ENCODE peak calls at places on chromosomes 2 and 18, in seven cellular contexts. One of them, this sample, is unnamed.

GRCh38 chr2:99389371-99389770 is 52.2 kb downstream of the EIF5B start:
- DNase-seq in A549: no peak
- DNase-seq in transverse colon: no peak
- DNase-seq in tibial nerve: no peak
- DNase-seq in ovary: no peak
- DNase-seq in sigmoid colon: no peak
- DNase-seq in stomach: no peak
- DNase-seq in this sample: no peak

GRCh38 chr18:63534615-63535014 is 7.6 kb upstream of the SERPINB12 start:
- DNase-seq in A549: no peak
- DNase-seq in transverse colon: no peak
- DNase-seq in tibial nerve: no peak
- DNase-seq in ovary: no peak
- DNase-seq in sigmoid colon: no peak
- DNase-seq in stomach: no peak
- DNase-seq in this sample: no peak

GRCh38 chr2:238161291-238162051 is 2.7 kb downstream of the ERFE start:
- DNase-seq in A549: no peak
- DNase-seq in transverse colon: no peak
- DNase-seq in tibial nerve: no peak
- DNase-seq in ovary: peak
- DNase-seq in sigmoid colon: no peak
- DNase-seq in stomach: no peak
- DNase-seq in this sample: peak

GRCh38 chr2:118668431-118669424 is 178.7 kb downstream of the EN1 start:
- DNase-seq in A549: peak
- DNase-seq in transverse colon: no peak
- DNase-seq in tibial nerve: no peak
- DNase-seq in ovary: no peak
- DNase-seq in sigmoid colon: no peak
- DNase-seq in stomach: no peak
- DNase-seq in this sample: no peak

GRCh38 chr2:241126771-241127202 is 22.5 kb downstream of the PASK start:
- DNase-seq in A549: no peak
- DNase-seq in transverse colon: no peak
- DNase-seq in tibial nerve: no peak
- DNase-seq in ovary: peak
- DNase-seq in sigmoid colon: peak
- DNase-seq in stomach: no peak
- DNase-seq in this sample: no peak

GRCh38 chr2:217165547-217165946 is 305.7 kb upstream of the TNP1 start:
- DNase-seq in A549: no peak
- DNase-seq in transverse colon: no peak
- DNase-seq in tibial nerve: no peak
- DNase-seq in ovary: no peak
- DNase-seq in sigmoid colon: no peak
- DNase-seq in stomach: no peak
- DNase-seq in this sample: no peak

GRCh38 chr18:76679877-76680276 is 142.5 kb upstream of the ZNF236 start:
- DNase-seq in A549: no peak
- DNase-seq in transverse colon: no peak
- DNase-seq in tibial nerve: no peak
- DNase-seq in ovary: no peak
- DNase-seq in sigmoid colon: no peak
- DNase-seq in stomach: no peak
- DNase-seq in this sample: no peak

GRCh38 chr2:228983700-228984099 is 287.4 kb downstream of the PID1 start:
- DNase-seq in A549: no peak
- DNase-seq in transverse colon: no peak
- DNase-seq in tibial nerve: no peak
- DNase-seq in ovary: no peak
- DNase-seq in sigmoid colon: no peak
- DNase-seq in stomach: no peak
- DNase-seq in this sample: no peak

GRCh38 chr2:42659601-42660000 is 91.2 kb downstream of the MTA3 start:
- DNase-seq in A549: no peak
- DNase-seq in transverse colon: no peak
- DNase-seq in tibial nerve: peak
- DNase-seq in ovary: no peak
- DNase-seq in sigmoid colon: no peak
- DNase-seq in stomach: no peak
- DNase-seq in this sample: no peak

GRCh38 chr2:60550151-60550983 is 3.1 kb downstream of the BCL11A start:
- DNase-seq in A549: peak
- DNase-seq in transverse colon: peak
- DNase-seq in tibial nerve: peak
- DNase-seq in ovary: peak
- DNase-seq in sigmoid colon: peak
- DNase-seq in stomach: peak
- DNase-seq in this sample: peak

GRCh38 chr2:30910686-30911085 is 103.4 kb upstream of the CAPN13 start:
- DNase-seq in A549: no peak
- DNase-seq in transverse colon: no peak
- DNase-seq in tibial nerve: no peak
- DNase-seq in ovary: no peak
- DNase-seq in sigmoid colon: no peak
- DNase-seq in stomach: no peak
- DNase-seq in this sample: no peak

GRCh38 chr18:75130591-75131274 is 78.2 kb downstream of the PTGR3 start:
- DNase-seq in A549: no peak
- DNase-seq in transverse colon: no peak
- DNase-seq in tibial nerve: no peak
- DNase-seq in ovary: no peak
- DNase-seq in sigmoid colon: no peak
- DNase-seq in stomach: no peak
- DNase-seq in this sample: no peak

GRCh38 chr18:74796928-74797576 is 199.4 kb downstream of the ZNF407 start:
- DNase-seq in A549: no peak
- DNase-seq in transverse colon: no peak
- DNase-seq in tibial nerve: no peak
- DNase-seq in ovary: no peak
- DNase-seq in sigmoid colon: no peak
- DNase-seq in stomach: no peak
- DNase-seq in this sample: no peak

GRCh38 chr2:191038241-191038725 is 24.3 kb upstream of the STAT1 start:
- DNase-seq in A549: peak
- DNase-seq in transverse colon: no peak
- DNase-seq in tibial nerve: no peak
- DNase-seq in ovary: no peak
- DNase-seq in sigmoid colon: no peak
- DNase-seq in stomach: no peak
- DNase-seq in this sample: no peak

GRCh38 chr2:96528680-96529375 is 7.7 kb upstream of the ARID5A start:
- DNase-seq in A549: no peak
- DNase-seq in transverse colon: no peak
- DNase-seq in tibial nerve: no peak
- DNase-seq in ovary: no peak
- DNase-seq in sigmoid colon: no peak
- DNase-seq in stomach: no peak
- DNase-seq in this sample: no peak

GRCh38 chr18:644395-645004 is 13.0 kb upstream of the TYMS start:
- DNase-seq in A549: no peak
- DNase-seq in transverse colon: no peak
- DNase-seq in tibial nerve: no peak
- DNase-seq in ovary: no peak
- DNase-seq in sigmoid colon: no peak
- DNase-seq in stomach: no peak
- DNase-seq in this sample: no peak

GRCh38 chr2:96157649-96158553 is 12.7 kb upstream of the DUSP2 start:
- DNase-seq in A549: no peak
- DNase-seq in transverse colon: no peak
- DNase-seq in tibial nerve: no peak
- DNase-seq in ovary: no peak
- DNase-seq in sigmoid colon: peak
- DNase-seq in stomach: no peak
- DNase-seq in this sample: peak

GRCh38 chr2:144519934-144520717 is at the start of gene ZEB2:
- DNase-seq in A549: peak
- DNase-seq in transverse colon: peak
- DNase-seq in tibial nerve: peak
- DNase-seq in ovary: peak
- DNase-seq in sigmoid colon: peak
- DNase-seq in stomach: no peak
- DNase-seq in this sample: peak
- TF ChIP-seq POLR2A in A549: no peak
- TF ChIP-seq POLR2A in transverse colon: peak
- TF ChIP-seq POLR2A in tibial nerve: peak
- TF ChIP-seq POLR2A in ovary: peak
- TF ChIP-seq POLR2A in sigmoid colon: peak
- TF ChIP-seq POLR2A in stomach: peak
- TF ChIP-seq POLR2A in this sample: peak

GRCh38 chr2:19898592-19899329 is 3.0 kb downstream of the TTC32 start:
- DNase-seq in A549: no peak
- DNase-seq in transverse colon: no peak
- DNase-seq in tibial nerve: no peak
- DNase-seq in ovary: no peak
- DNase-seq in sigmoid colon: no peak
- DNase-seq in stomach: no peak
- DNase-seq in this sample: no peak

GRCh38 chr2:19901201-19901457 is 654 bp downstream of the TTC32 start:
- DNase-seq in A549: no peak
- DNase-seq in transverse colon: no peak
- DNase-seq in tibial nerve: peak
- DNase-seq in ovary: no peak
- DNase-seq in sigmoid colon: no peak
- DNase-seq in stomach: no peak
- DNase-seq in this sample: no peak

GRCh38 chr2:19901458-19902271 is at the start of gene TTC32:
- DNase-seq in A549: peak
- DNase-seq in transverse colon: peak
- DNase-seq in tibial nerve: peak
- DNase-seq in ovary: peak
- DNase-seq in sigmoid colon: peak
- DNase-seq in stomach: peak
- DNase-seq in this sample: peak

GRCh38 chr2:19900536-19901200 is 1.1 kb downstream of the TTC32 start:
- DNase-seq in A549: peak
- DNase-seq in transverse colon: no peak
- DNase-seq in tibial nerve: no peak
- DNase-seq in ovary: no peak
- DNase-seq in sigmoid colon: no peak
- DNase-seq in stomach: no peak
- DNase-seq in this sample: no peak

DNA sequence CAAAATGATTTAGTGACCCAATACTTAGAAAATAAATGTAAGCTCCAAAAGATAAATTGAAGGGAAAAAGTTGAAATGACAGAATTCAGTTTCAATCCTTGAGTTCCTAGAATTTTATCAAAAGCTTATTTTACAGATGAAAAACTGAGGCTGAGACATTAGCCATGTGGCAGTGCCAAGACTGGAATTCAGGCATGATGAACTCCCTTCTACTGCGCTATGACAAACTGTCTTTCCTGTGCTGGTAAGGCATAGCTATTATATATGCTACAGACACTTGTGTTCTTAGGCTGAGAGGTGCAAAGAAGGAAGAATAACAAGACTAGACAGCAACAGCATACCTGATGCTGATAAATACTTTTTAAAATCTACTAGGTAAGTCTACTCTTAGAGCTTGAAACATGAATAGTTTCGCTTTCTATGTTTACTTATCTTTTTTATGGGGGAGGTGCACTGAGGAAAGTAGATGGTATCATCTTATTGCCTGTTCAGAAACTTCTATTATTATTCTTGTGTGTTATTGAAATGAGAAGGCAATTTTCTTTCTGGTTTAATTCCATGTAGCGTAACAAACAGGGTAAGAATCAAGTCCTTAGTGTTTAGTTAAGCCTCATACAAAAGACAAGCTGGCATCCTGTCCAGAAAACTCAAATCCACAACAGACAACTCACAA is 1.8 kb downstream of the TTC32 start:
- DNase-seq in A549: no peak
- DNase-seq in transverse colon: no peak
- DNase-seq in tibial nerve: no peak
- DNase-seq in ovary: no peak
- DNase-seq in sigmoid colon: no peak
- DNase-seq in stomach: no peak
- DNase-seq in this sample: no peak
- TF ChIP-seq EP300 in A549: no peak
- TF ChIP-seq EP300 in transverse colon: no peak
- TF ChIP-seq EP300 in tibial nerve: no peak
- TF ChIP-seq EP300 in ovary: no peak
- TF ChIP-seq EP300 in sigmoid colon: no peak
- TF ChIP-seq EP300 in stomach: no peak
- TF ChIP-seq EP300 in this sample: no peak

DNA sequence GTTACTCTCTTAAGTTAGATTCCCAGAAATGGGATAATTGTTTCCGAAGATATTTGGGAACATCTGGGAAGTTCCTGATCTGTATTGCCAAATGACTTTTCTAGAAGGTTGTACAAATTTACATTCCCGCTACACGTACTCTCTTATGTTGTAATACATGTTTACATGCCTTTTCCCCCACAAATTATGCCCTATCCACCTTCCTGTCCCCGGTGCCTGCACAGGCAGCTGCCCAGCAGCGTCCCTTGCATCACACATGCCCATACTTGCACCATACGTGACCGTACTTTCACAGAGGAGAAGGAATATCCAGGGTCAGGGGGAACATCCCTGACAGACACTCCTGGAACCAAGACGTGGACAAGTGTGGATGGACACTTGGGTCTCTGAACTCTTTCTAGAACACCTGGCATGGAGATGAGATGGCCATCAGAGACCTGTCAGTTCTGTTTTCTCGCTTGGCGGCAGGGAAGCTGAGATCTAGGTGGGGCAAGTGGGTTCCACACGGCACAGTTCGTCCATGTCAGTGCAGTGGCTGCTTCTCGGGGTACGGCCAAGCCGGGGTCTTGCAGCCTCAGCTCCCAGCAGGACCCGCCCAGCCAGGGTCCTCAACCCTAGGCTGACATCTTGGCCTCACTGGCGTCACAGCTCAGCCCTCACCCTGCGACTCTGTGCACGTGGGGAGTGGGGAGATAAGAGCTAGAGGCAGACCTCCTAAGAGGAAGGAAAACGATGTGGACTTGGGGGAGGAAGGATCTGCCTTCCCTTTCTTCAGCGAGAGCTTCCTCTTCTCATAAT is 24.0 kb upstream of the KLF11 start:
- DNase-seq in A549: no peak
- DNase-seq in transverse colon: no peak
- DNase-seq in tibial nerve: no peak
- DNase-seq in ovary: no peak
- DNase-seq in sigmoid colon: no peak
- DNase-seq in stomach: no peak
- DNase-seq in this sample: peak
- TF ChIP-seq POLR2A in A549: no peak
- TF ChIP-seq POLR2A in transverse colon: no peak
- TF ChIP-seq POLR2A in tibial nerve: no peak
- TF ChIP-seq POLR2A in ovary: no peak
- TF ChIP-seq POLR2A in sigmoid colon: no peak
- TF ChIP-seq POLR2A in stomach: no peak
- TF ChIP-seq POLR2A in this sample: no peak

DNA sequence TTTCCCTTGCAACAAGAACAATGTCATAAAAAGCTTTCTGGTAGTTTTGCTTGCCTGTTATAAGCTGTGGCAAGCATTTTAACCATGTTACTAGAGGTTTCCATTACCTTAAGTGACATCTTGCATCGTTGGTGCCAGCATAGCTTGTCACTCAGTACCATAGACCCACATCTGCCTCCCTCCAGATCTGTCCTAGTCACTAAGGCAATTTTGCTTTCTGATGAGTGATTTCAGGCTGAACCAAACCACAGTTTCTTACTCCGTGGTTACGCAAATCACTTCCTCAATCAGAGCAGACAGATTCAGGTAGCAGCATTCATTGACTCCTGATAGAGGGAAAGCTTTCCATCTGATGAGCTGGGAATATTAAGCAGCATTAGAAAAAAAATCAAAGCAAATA is 1057.5 kb upstream of the FAM98A start:
- DNase-seq in A549: no peak
- DNase-seq in transverse colon: no peak
- DNase-seq in tibial nerve: no peak
- DNase-seq in ovary: no peak
- DNase-seq in sigmoid colon: no peak
- DNase-seq in stomach: no peak
- DNase-seq in this sample: no peak
- TF ChIP-seq EP300 in A549: no peak
- TF ChIP-seq EP300 in transverse colon: no peak
- TF ChIP-seq EP300 in tibial nerve: no peak
- TF ChIP-seq EP300 in ovary: no peak
- TF ChIP-seq EP300 in sigmoid colon: no peak
- TF ChIP-seq EP300 in stomach: no peak
- TF ChIP-seq EP300 in this sample: no peak